ENCODE peak calls at places on chromosome 16, in nine cellular contexts. C, Y, O, R, E, Z, M, N and F are unnamed samples.

GRCh38 chr16:30409125-30410060 is 2.0 kb downstream of the ZNF771 start:
- DNase-seq in C (peak), Y (peak), O (peak), R (peak), E (peak), Z (peak), M (peak), N (peak), F (peak)

GRCh38 chr16:49280861-49281331 is 742 bp downstream of the CBLN1 start:
- DNase-seq in C (no peak), Y (no peak), O (no peak), R (no peak), E (peak), Z (no peak), M (no peak), N (no peak), F (no peak)

GRCh38 chr16:52546291-52546941 is 527 bp downstream of the TOX3 start:
- DNase-seq in C (peak), Y (peak), O (peak), R (no peak), E (peak), Z (no peak), M (no peak), N (no peak), F (peak)

GRCh38 chr16:84446596-84447392 is 57.7 kb downstream of the MEAK7 start:
- DNase-seq in C (peak), Y (no peak), O (no peak), R (no peak), E (no peak), Z (no peak), M (no peak), N (no peak), F (no peak)

GRCh38 chr16:69105501-69106361 is at the start of gene HAS3:
- DNase-seq in C (peak), Y (peak), O (peak), R (peak), E (peak), Z (peak), M (no peak), N (peak), F (peak)

GRCh38 chr16:30977502-30977901 is 7.5 kb upstream of the HSD3B7 start:
- DNase-seq in C (peak), Y (no peak), O (no peak), R (no peak), E (no peak), Z (no peak), M (no peak), N (peak), F (peak)

GRCh38 chr16:3004319-3004718 is 8.4 kb upstream of the CLDN9 start:
- DNase-seq in C (no peak), Y (peak), O (no peak), R (no peak), E (no peak), Z (no peak), M (no peak), N (no peak), F (no peak)

GRCh38 chr16:80125677-80126076 is 415.1 kb upstream of the DYNLRB2 start:
- DNase-seq in C (no peak), Y (no peak), O (no peak), R (no peak), E (no peak), Z (no peak), M (no peak), N (no peak), F (no peak)

GRCh38 chr16:31157136-31157535 is 7.3 kb upstream of the PRSS36 start:
- DNase-seq in C (no peak), Y (no peak), O (peak), R (no peak), E (peak), Z (no peak), M (no peak), N (no peak), F (no peak)

GRCh38 chr16:30558789-30559377 is 709 bp upstream of the ZNF764 start:
- DNase-seq in C (no peak), Y (no peak), O (no peak), R (no peak), E (no peak), Z (no peak), M (no peak), N (no peak), F (no peak)

GRCh38 chr16:89779917-89780316 is 36.5 kb downstream of the FANCA start:
- DNase-seq in C (no peak), Y (no peak), O (no peak), R (no peak), E (no peak), Z (no peak), M (no peak), N (no peak), F (no peak)

GRCh38 chr16:47924950-47925349 is 230.8 kb downstream of the ABCC12 start:
- DNase-seq in C (no peak), Y (no peak), O (no peak), R (no peak), E (no peak), Z (no peak), M (no peak), N (no peak), F (no peak)

GRCh38 chr16:68760671-68761275 is 23.7 kb downstream of the CDH1 start:
- DNase-seq in C (no peak), Y (no peak), O (peak), R (peak), E (peak), Z (no peak), M (no peak), N (no peak), F (no peak)

GRCh38 chr16:84600343-84601229 is 17.3 kb downstream of the COTL1 start:
- DNase-seq in C (no peak), Y (no peak), O (peak), R (peak), E (peak), Z (no peak), M (no peak), N (peak), F (no peak)

GRCh38 chr16:7513429-7513828 is 180.8 kb downstream of the RBFOX1 start:
- DNase-seq in C (peak), Y (no peak), O (no peak), R (peak), E (no peak), Z (no peak), M (no peak), N (peak), F (no peak)

GRCh38 chr16:51524555-51525373 is 373.7 kb upstream of the SALL1 start:
- DNase-seq in C (no peak), Y (no peak), O (no peak), R (no peak), E (no peak), Z (no peak), M (no peak), N (peak), F (no peak)

GRCh38 chr16:9954181-9954580 is 228.0 kb downstream of the GRIN2A start:
- DNase-seq in C (no peak), Y (no peak), O (no peak), R (no peak), E (no peak), Z (no peak), M (no peak), N (no peak), F (no peak)

GRCh38 chr16:75733305-75734141 is 7.2 kb upstream of the CPHXL start:
- DNase-seq in C (no peak), Y (no peak), O (no peak), R (no peak), E (no peak), Z (no peak), M (no peak), N (peak), F (no peak)

GRCh38 chr16:77574867-77575619 is 140.2 kb upstream of the ADAMTS18 start:
- DNase-seq in C (no peak), Y (no peak), O (no peak), R (no peak), E (no peak), Z (peak), M (no peak), N (no peak), F (no peak)

GRCh38 chr16:79713609-79714309 is 113.2 kb upstream of the MAF start:
- DNase-seq in C (no peak), Y (no peak), O (no peak), R (no peak), E (no peak), Z (no peak), M (no peak), N (no peak), F (no peak)

GRCh38 chr16:57226701-57227621 is 18.1 kb upstream of the ARL2BP start:
- DNase-seq in C (no peak), Y (no peak), O (no peak), R (no peak), E (no peak), Z (no peak), M (no peak), N (no peak), F (no peak)

GRCh38 chr16:29915590-29916247 is 10.3 kb downstream of the KCTD13 start:
- DNase-seq in C (no peak), Y (no peak), O (no peak), R (no peak), E (no peak), Z (no peak), M (no peak), N (no peak), F (no peak)

GRCh38 chr16:4376126-4376819 is 4.6 kb downstream of the VASN start:
- DNase-seq in C (no peak), Y (no peak), O (no peak), R (no peak), E (no peak), Z (peak), M (peak), N (no peak), F (no peak)

GRCh38 chr16:85593503-85594195 is 19.5 kb upstream of the GSE1 start:
- DNase-seq in C (peak), Y (no peak), O (no peak), R (no peak), E (no peak), Z (no peak), M (no peak), N (peak), F (no peak)

GRCh38 chr16:14528306-14528948 is 101.6 kb downstream of the PARN start:
- DNase-seq in C (no peak), Y (no peak), O (no peak), R (no peak), E (no peak), Z (no peak), M (no peak), N (no peak), F (no peak)

GRCh38 chr16:85385463-85386331 is 227.4 kb upstream of the GSE1 start:
- DNase-seq in C (no peak), Y (no peak), O (no peak), R (no peak), E (no peak), Z (no peak), M (no peak), N (no peak), F (no peak)

GRCh38 chr16:10145636-10146035 is 36.6 kb downstream of the GRIN2A start:
- DNase-seq in C (no peak), Y (no peak), O (no peak), R (no peak), E (no peak), Z (no peak), M (no peak), N (no peak), F (no peak)

GRCh38 chr16:50802000-50802399 is 60.1 kb downstream of the CYLD start:
- DNase-seq in C (no peak), Y (no peak), O (no peak), R (no peak), E (no peak), Z (no peak), M (no peak), N (no peak), F (no peak)

GRCh38 chr16:14560523-14560922 is 69.5 kb downstream of the PARN start:
- DNase-seq in C (no peak), Y (no peak), O (no peak), R (no peak), E (no peak), Z (no peak), M (no peak), N (no peak), F (no peak)

GRCh38 chr16:86740817-86741799 is 162.8 kb downstream of the FOXL1 start:
- DNase-seq in C (peak), Y (peak), O (no peak), R (no peak), E (no peak), Z (peak), M (no peak), N (peak), F (peak)

GRCh38 chr16:4709481-4709880 is 16.1 kb downstream of the NUDT16L1 start:
- DNase-seq in C (no peak), Y (no peak), O (no peak), R (no peak), E (no peak), Z (no peak), M (no peak), N (no peak), F (no peak)

GRCh38 chr16:31265329-31266245 is 5.8 kb downstream of the ITGAM start:
- DNase-seq in C (peak), Y (no peak), O (peak), R (peak), E (peak), Z (no peak), M (no peak), N (peak), F (no peak)

GRCh38 chr16:56944954-56945839 is 13.3 kb downstream of the HERPUD1 start:
- DNase-seq in C (no peak), Y (no peak), O (no peak), R (peak), E (no peak), Z (no peak), M (no peak), N (no peak), F (no peak)

DNA sequence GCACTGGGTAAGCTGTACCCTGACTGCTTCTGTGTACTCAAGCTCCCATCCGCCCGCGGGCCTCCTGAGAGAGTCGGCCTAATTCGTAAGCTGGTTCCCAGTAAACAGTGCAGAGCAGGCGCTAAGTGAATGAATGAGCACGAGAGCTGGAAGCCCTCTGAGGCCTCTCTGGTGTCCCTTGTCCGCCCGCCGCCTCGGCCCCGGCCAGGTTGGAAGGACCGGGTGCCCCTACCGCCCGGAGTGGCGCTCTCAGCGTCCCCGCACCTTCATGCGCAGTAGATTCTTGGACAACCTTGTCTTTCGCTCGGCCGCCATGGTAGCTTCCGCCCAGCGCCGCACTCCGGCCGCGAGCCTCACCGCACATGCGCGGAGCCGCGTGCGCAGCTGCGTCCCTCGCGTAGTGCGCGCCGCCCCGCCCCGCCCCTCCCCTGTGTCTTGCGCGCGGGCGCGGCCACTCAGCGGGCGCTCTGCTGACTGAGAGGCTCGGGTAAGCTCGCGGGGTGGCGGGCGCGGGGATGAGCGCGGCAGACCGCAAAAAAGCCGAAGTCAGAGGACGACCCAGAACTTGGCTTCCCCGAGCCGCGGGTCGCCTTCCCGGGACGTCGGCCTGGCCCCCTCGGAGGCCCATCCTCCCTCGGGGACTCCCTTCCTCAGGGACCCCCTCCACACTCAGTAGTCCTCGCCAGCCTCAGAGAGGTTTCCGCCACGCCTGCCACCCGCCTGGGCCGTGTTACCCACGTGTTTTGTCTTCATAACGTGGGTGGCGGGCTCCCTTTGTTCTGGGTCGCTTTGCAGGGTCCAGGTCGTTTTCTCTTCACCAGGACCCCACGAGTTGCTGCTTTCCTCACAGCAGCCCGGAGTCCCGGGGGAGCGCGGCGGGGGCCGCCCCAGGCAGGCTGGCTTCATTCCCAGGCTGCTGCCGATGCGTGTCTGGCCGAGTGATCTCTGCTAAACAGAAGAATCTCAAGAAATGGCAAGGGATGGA is at the start of gene MPHOSPH6:
- DNase-seq in C (peak), Y (peak), O (peak), R (peak), E (peak), Z (peak), M (peak), N (peak), F (peak)
- TF ChIP-seq CTCF in C (peak), Y (no peak), O (no peak), R (no peak), E (no peak), Z (no peak), M (no peak), N (no peak), F (no peak)

GRCh38 chr16:1095450-1096163 is 437 bp downstream of the C1QTNF8 start:
- DNase-seq in C (no peak), Y (no peak), O (no peak), R (no peak), E (no peak), Z (no peak), M (no peak), N (no peak), F (no peak)
- TF ChIP-seq CTCF in C (no peak), Y (no peak), O (no peak), R (no peak), E (no peak), Z (no peak), M (no peak), N (no peak), F (no peak)

GRCh38 chr16:27240948-27241531 is 27.5 kb downstream of the NSMCE1 start:
- DNase-seq in C (peak), Y (no peak), O (no peak), R (no peak), E (no peak), Z (no peak), M (peak), N (no peak), F (no peak)
- TF ChIP-seq CTCF in C (no peak), Y (no peak), O (no peak), R (no peak), E (no peak), Z (no peak), M (no peak), N (no peak), F (no peak)

DNA sequence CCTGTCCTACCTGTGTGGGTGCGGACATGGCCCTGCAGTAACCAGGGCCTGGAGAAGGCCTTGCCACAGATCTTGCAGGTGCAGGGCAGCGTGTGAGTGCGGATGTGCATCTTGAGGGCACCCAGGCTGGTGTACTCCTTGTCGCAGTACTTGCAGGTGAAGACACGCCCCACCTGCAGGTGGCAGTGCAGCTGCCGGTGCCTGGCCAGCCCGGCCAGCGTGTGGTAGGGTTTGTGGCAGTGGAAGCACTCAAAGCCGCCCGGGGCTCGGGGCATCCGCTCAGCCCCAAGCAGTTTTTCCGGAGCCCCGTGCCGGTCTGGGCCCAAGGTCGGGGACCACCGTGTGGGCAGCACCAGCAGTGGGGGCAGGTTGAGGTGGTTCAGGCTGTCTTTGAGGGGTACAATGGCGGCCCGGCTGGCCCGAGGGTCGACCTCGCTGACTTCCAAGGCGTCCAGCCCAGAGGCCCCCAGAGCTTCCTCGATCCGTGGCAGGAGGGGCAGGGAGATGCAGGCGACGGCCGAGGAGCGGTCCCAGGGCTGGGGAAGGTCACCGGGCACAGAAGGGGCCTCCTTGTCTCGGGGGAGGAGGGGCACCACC is 5.1 kb downstream of the SNAI3 start:
- DNase-seq in C (peak), Y (no peak), O (peak), R (peak), E (peak), Z (no peak), M (no peak), N (no peak), F (peak)
- TF ChIP-seq CTCF in C (peak), Y (peak), O (peak), R (peak), E (peak), Z (peak), M (no peak), N (peak), F (peak)

GRCh38 chr16:11990672-11991390 is 14.3 kb downstream of the SNX29 start:
- DNase-seq in C (no peak), Y (no peak), O (no peak), R (no peak), E (no peak), Z (no peak), M (no peak), N (no peak), F (no peak)
- TF ChIP-seq CTCF in C (no peak), Y (no peak), O (no peak), R (no peak), E (no peak), Z (no peak), M (no peak), N (no peak), F (no peak)

GRCh38 chr16:67703626-67704025 is 15.5 kb downstream of the GFOD2 start:
- DNase-seq in C (no peak), Y (no peak), O (no peak), R (no peak), E (no peak), Z (no peak), M (no peak), N (no peak), F (no peak)
- TF ChIP-seq CTCF in C (no peak), Y (no peak), O (no peak), R (no peak), E (no peak), Z (no peak), M (no peak), N (no peak), F (no peak)

GRCh38 chr16:35391328-35391727 is 1931.9 kb downstream of the TP53TG3F start:
- DNase-seq in C (peak), Y (no peak), O (no peak), R (peak), E (no peak), Z (peak), M (no peak), N (peak), F (no peak)

GRCh38 chr16:35386619-35387018 is 1927.2 kb downstream of the TP53TG3F start:
- DNase-seq in C (no peak), Y (no peak), O (no peak), R (no peak), E (no peak), Z (no peak), M (no peak), N (no peak), F (no peak)
- TF ChIP-seq CTCF in C (no peak), Y (no peak), O (no peak), R (no peak), E (no peak), Z (no peak), M (no peak), N (no peak), F (no peak)

GRCh38 chr16:88287219-88287618 is 95.5 kb upstream of the ZNF469 start:
- DNase-seq in C (peak), Y (no peak), O (no peak), R (peak), E (no peak), Z (no peak), M (no peak), N (no peak), F (no peak)
- TF ChIP-seq CTCF in C (peak), Y (peak), O (peak), R (peak), E (peak), Z (peak), M (no peak), N (peak), F (peak)